ENCODE peak calls at places on chromosome 2, in six cellular contexts. P, E, A, I, Z and M are unnamed samples.

GRCh38 chr2:14907014-14907612 is 274.6 kb downstream of the LRATD1 start:
- DNase-seq in P (no peak), E (no peak), A (no peak), I (no peak), Z (no peak), M (no peak)

GRCh38 chr2:242038166-242038927 is 168.8 kb downstream of the RTP5 start:
- DNase-seq in P (no peak), E (no peak), A (no peak), I (no peak), Z (no peak), M (no peak)

GRCh38 chr2:84924173-84925106 is 19.0 kb downstream of the TMSB10 start:
- DNase-seq in P (peak; percentile 49), E (peak; percentile 8), A (peak; percentile 28), I (no peak), Z (peak; percentile 73), M (peak; percentile 84)

GRCh38 chr2:21220930-21221329 is 97.2 kb downstream of the TDRD15 start:
- DNase-seq in P (peak; percentile 1), E (peak; percentile 5), A (no peak), I (peak; percentile 85), Z (no peak), M (peak; percentile 11)

GRCh38 chr2:78757652-78758051 is 267.9 kb upstream of the REG3G start:
- DNase-seq in P (no peak), E (no peak), A (no peak), I (no peak), Z (no peak), M (no peak)

GRCh38 chr2:73233932-73234832 is at the start of gene CCT7:
- DNase-seq in P (peak; percentile 92), E (peak; percentile 91), A (peak; percentile 94), I (peak; percentile 68), Z (peak; percentile 92), M (peak; percentile 94)

GRCh38 chr2:183124222-183124956 is at the start of gene NUP35:
- DNase-seq in P (peak; percentile 92), E (peak; percentile 91), A (peak; percentile 95), I (peak; percentile 83), Z (peak; percentile 81), M (peak; percentile 93)

GRCh38 chr2:36981911-36982310 is 15.6 kb upstream of the STRN start:
- DNase-seq in P (no peak), E (no peak), A (no peak), I (no peak), Z (no peak), M (no peak)

GRCh38 chr2:50492452-50492851 is 539.5 kb downstream of the NRXN1 start:
- DNase-seq in P (peak; percentile 60), E (peak; percentile 48), A (peak; percentile 56), I (peak; percentile 20), Z (no peak), M (peak; percentile 78)

GRCh38 chr2:239383036-239383795 is 17.6 kb downstream of the HDAC4 start:
- DNase-seq in P (no peak), E (no peak), A (no peak), I (no peak), Z (no peak), M (no peak)

GRCh38 chr2:81078631-81079030 is 774.1 kb upstream of the LRRTM1 start:
- DNase-seq in P (no peak), E (no peak), A (no peak), I (no peak), Z (no peak), M (no peak)

GRCh38 chr2:33510589-33510968 is 34.1 kb downstream of the RASGRP3 start:
- DNase-seq in P (peak; percentile 32), E (no peak), A (peak; percentile 11), I (no peak), Z (no peak), M (no peak)

GRCh38 chr2:122755281-122755780 is 999.9 kb downstream of the TSN start:
- DNase-seq in P (no peak), E (no peak), A (no peak), I (no peak), Z (no peak), M (no peak)

GRCh38 chr2:158134655-158135054 is 33.0 kb downstream of the UPP2 start:
- DNase-seq in P (no peak), E (no peak), A (no peak), I (no peak), Z (no peak), M (no peak)

GRCh38 chr2:15378148-15378908 is 182.8 kb downstream of the NBAS start:
- DNase-seq in P (no peak), E (no peak), A (no peak), I (no peak), Z (no peak), M (no peak)

GRCh38 chr2:67311536-67311935 is 85.6 kb upstream of the ETAA1 start:
- DNase-seq in P (peak; percentile 65), E (no peak), A (peak; percentile 87), I (no peak), Z (no peak), M (peak; percentile 62)

GRCh38 chr2:37877457-37878315 is 47.4 kb upstream of the RMDN2 start:
- DNase-seq in P (peak; percentile 69), E (no peak), A (peak; percentile 81), I (no peak), Z (no peak), M (peak; percentile 78)

DNA sequence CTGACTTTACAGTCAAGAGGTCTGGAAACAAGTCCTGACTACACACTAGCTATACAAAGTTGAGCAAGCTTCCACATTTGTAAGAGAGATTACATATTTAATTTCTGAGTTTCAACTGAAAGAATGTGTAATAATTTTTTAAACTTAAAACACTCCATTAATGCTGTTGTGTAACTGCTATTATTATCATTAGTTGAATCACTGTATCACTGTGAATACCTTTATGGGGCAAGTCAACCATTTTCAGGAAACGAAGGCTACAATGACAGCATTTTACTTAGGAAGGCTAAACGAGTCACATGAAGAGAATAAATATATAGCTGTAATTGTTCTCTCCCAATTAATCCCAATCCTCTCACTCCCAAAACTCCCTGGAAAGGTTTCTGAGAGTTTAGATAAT is 46.3 kb downstream of the TRIP12 start:
- DNase-seq in P (no peak), E (no peak), A (no peak), I (no peak), Z (no peak), M (no peak)
- H3K4me3 ChIP-seq in P (no peak overlapping the region), E (no peak overlapping the region), A (no peak overlapping the region), I (no peak overlapping the region), Z (no peak overlapping the region), M (no peak overlapping the region)

DNA sequence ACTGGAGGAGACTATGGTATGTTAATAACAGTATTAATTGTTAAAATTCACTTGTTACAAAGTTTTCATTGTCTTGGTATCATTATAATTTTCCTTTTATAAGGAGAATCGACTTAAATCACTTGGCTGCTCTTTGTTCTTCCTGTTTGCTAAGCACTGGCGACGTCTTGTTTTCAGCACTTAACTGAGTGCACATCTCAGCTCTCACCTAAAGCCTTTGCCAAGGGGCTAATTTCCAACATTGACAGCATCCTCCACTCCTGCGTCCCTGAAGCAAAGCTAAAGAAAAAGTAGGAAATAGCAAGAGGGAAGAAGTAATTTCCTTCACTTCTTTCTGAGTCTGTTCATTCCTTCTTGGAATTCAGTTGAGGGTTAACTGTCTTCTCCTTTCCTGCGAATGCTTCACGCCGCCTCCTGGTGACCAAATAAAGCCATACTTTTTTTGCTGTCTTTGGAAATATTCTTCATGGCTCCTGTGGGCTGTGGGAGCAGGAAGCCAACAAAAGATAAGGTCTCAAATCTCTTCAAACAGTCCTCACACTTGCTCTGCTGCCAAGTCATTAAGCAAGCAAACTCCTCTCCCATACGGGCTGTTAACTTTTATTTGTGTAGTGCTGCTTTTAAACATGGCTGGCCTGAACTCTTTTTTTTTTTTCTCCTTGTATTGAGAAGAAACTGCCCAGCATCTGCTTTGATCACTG is 100.8 kb downstream of the DPP10 start:
- DNase-seq in P (no peak), E (peak; percentile 32), A (no peak), I (no peak), Z (peak; percentile 47), M (peak; percentile 1)
- TF ChIP-seq CTCF in P (no peak), E (peak; percentile 44), A (no peak), I (no peak), Z (no peak), M (no peak)

DNA sequence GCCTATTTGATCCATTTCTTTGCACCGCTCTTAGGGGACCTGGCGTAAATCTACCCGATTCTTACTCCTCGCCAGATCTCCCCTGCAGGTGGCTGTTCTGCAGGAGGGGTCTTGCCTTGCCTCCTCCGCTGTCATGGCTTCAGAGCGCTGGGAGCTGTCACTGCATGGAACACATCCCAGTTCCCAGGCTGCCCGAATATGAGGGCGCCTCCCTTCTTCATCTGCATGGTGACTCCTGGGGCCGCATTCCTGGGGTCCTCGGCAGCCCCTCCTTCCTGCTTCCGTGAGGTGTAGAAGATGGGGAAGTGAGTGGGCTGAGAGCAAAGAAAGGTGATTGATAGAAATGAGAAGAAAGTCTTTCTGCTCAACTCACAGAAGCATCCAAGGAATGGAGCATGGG is 27.3 kb upstream of the COPS8 start:
- DNase-seq in P (no peak), E (no peak), A (no peak), I (no peak), Z (no peak), M (no peak)
- H3K4me3 ChIP-seq in P (no peak overlapping the region), E (no peak overlapping the region), A (no peak overlapping the region), I (no peak overlapping the region), Z (no peak overlapping the region), M (no peak overlapping the region)

DNA sequence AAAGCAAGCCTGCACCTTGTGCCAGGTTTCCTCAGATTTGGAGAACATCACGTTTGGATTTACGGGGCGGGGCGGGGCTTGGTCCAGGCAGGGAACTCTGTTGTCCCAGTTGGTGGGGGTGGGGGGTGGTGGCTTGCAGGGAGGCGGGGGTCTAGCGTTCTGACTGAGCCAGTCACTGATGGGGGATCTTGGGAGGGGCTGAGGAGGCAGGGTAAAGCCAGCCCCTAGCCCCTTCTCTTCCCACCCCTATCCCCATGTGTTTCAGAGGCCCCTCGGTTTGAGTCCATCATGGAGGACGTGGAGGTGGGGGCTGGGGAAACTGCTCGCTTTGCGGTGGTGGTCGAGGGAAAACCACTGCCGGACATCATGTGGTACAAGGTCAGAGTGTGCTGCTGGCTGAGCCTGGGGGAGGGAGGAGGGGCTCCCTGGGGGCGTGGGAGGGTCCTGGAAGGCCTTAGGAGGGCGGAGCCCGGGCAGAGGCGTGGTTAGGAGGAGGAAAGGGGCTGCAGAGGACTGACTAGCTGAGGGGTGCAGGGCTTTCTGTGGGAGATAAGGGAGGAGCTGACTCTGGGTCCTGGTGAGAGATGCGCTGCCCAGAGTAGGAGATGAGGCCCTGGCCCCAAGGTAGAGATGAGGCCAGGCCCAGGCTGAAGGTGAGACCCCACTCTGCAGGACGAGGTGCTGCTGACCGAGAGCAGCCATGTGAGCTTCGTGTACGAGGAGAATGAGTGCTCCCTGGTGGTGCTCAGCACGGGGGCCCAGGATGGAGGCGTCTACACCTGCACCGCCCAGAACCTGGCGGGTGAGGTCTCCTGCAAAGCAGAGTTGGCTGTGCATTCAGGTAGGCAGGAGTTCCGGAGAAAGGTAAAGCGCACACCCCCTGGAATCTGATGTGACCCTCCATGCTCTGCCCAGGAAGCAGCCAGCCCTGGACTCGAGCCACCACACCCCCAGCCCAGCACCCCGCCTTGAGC is 21.8 kb upstream of the GMPPA start:
- DNase-seq in P (no peak), E (no peak), A (no peak), I (no peak), Z (no peak), M (no peak)
- TF ChIP-seq CTCF in P (no peak), E (no peak), A (no peak), I (no peak), Z (no peak), M (no peak)